ENCODE peak calls at places on chromosomes 4 and X, in seven cellular contexts. C, B, I, G, S, Z and K are unnamed samples.

GRCh38 chr4:26509681-26510333 is 19.5 kb upstream of the CCKAR start:
- DNase-seq in S (no peak), Z (no peak), I (no peak), G (no peak), C (no peak), B (no peak), K (peak)

GRCh38 chrX:49198540-49199314 is 1.3 kb downstream of the SYP start:
- DNase-seq in C (no peak), I (no peak), Z (no peak), G (no peak), S (no peak), B (no peak), K (no peak)

GRCh38 chr4:88696620-88697019 is 1.0 kb downstream of the NAP1L5 start:
- DNase-seq in B (no peak), C (no peak), G (no peak), S (no peak), I (no peak), Z (no peak), K (no peak)

GRCh38 chr4:15188581-15189539 is 186.6 kb downstream of the CPEB2 start:
- DNase-seq in C (no peak), S (no peak), G (no peak), B (no peak), Z (no peak), I (no peak), K (no peak)

GRCh38 chrX:43140546-43140945 is 362.6 kb upstream of the PPP1R2C start:
- DNase-seq in I (no peak), S (no peak), G (no peak), C (no peak), Z (no peak), B (no peak), K (no peak)

GRCh38 chr4:80125252-80126177 is 52.5 kb upstream of the ANTXR2 start:
- DNase-seq in B (no peak), I (peak), Z (no peak), C (no peak), S (peak), G (peak), K (no peak)

GRCh38 chr4:76447326-76447954 is 12.4 kb downstream of the SHROOM3 start:
- DNase-seq in S (no peak), B (no peak), G (peak), Z (no peak), I (peak), C (no peak), K (no peak)

GRCh38 chrX:53288173-53288572 is 6.8 kb upstream of the IQSEC2 start:
- DNase-seq in C (no peak), G (no peak), B (no peak), I (no peak), Z (no peak), S (no peak), K (no peak)

GRCh38 chr4:107034091-107034698 is 1.9 kb downstream of the DKK2 start:
- DNase-seq in G (peak), I (peak), B (no peak), S (no peak), Z (peak), C (no peak), K (no peak)

GRCh38 chrX:49610718-49611310 is 12.0 kb downstream of the GAGE1 start:
- DNase-seq in Z (no peak), I (no peak), G (no peak), S (no peak), B (no peak), C (no peak), K (no peak)

GRCh38 chr4:61273237-61273636 is 73.1 kb downstream of the ADGRL3 start:
- DNase-seq in C (no peak), G (peak), I (peak), S (no peak), B (no peak), Z (no peak), K (no peak)

GRCh38 chrX:138982350-138982749 is 270.8 kb upstream of the FGF13 start:
- DNase-seq in Z (no peak), G (no peak), S (no peak), B (no peak), C (no peak), I (no peak), K (no peak)

GRCh38 chrX:18377802-18378201 is 23.3 kb upstream of the SCML2 start:
- DNase-seq in C (no peak), G (peak), B (peak), Z (peak), I (peak), S (peak), K (no peak)